ENCODE peak calls at places on chromosomes 12 and 14, in nine cellular contexts. S is activated CD4-positive, alpha-beta T cell treated with anti-CD3 and anti-CD28 coated beads, Interleukin-2, amount 50 U/mL, for 48 hours; C is ureter; G is A549; E is activated T-cell treated with anti-CD3 and anti-CD28 coated beads for 1 hour; D is Caco-2; Y is endothelial cell; U is fibroblast of mammary gland; R is activated T-helper 1 cell treated with Interleukin-2 at 50 U/mL for 16 hours. X is an unnamed sample.

GRCh38 chr14:38073641-38074040 is 134.1 kb upstream of the SSTR1 start:
- DNase-seq in S (no peak), C (no peak), G (no peak), E (no peak), D (no peak), Y (no peak), U (peak; percentile 31), R (no peak), X (no peak)

GRCh38 chr14:103123634-103124500 is 606 bp downstream of the TNFAIP2 start:
- DNase-seq in S (no peak), C (no peak), G (peak; percentile 70), E (no peak), D (no peak), Y (peak; percentile 62), U (peak; percentile 35), R (no peak), X (no peak)

GRCh38 chr12:121508533-121508932 is 72.3 kb downstream of the KDM2B start:
- DNase-seq in S (no peak), C (no peak), G (no peak), E (no peak), D (no peak), Y (no peak), U (no peak), R (no peak), X (no peak)

GRCh38 chr14:100470523-100470897 is 116.7 kb downstream of the BEGAIN start:
- DNase-seq in S (no peak), C (no peak), G (no peak), E (no peak), D (no peak), Y (no peak), U (no peak), R (no peak), X (no peak)

GRCh38 chr14:32932921-32933622 is 5.6 kb upstream of the NPAS3 start:
- DNase-seq in S (no peak), C (no peak), G (no peak), E (no peak), D (no peak), Y (peak; percentile 45), U (no peak), R (no peak), X (no peak)

GRCh38 chr12:30955214-30955613 is 28.7 kb downstream of the TSPAN11 start:
- DNase-seq in S (no peak), C (no peak), G (no peak), E (no peak), D (no peak), Y (no peak), U (no peak), R (no peak), X (no peak)

GRCh38 chr12:119177056-119177325 is 1.7 kb upstream of the HSPB8 start:
- DNase-seq in S (no peak), C (no peak), G (no peak), E (no peak), D (no peak), Y (no peak), U (no peak), R (no peak), X (no peak)

GRCh38 chr14:105012171-105012985 is 8.5 kb downstream of the CDCA4 start:
- DNase-seq in S (no peak), C (no peak), G (peak; percentile 66), E (no peak), D (no peak), Y (no peak), U (no peak), R (no peak), X (peak; percentile 21)

GRCh38 chr12:92566448-92567040 is 136.2 kb upstream of the PLEKHG7 start:
- DNase-seq in S (no peak), C (no peak), G (no peak), E (no peak), D (no peak), Y (no peak), U (no peak), R (no peak), X (no peak)

GRCh38 chr12:125311050-125311449 is 245.8 kb downstream of the AACS start:
- DNase-seq in S (no peak), C (no peak), G (no peak), E (no peak), D (no peak), Y (no peak), U (no peak), R (no peak), X (no peak)

GRCh38 chr14:102219316-102219715 is 79.6 kb downstream of the WDR20 start:
- DNase-seq in S (no peak), C (no peak), G (no peak), E (no peak), D (no peak), Y (no peak), U (no peak), R (no peak), X (no peak)

GRCh38 chr12:118874698-118875548 is 106.4 kb upstream of the SRRM4 start:
- DNase-seq in S (no peak), C (no peak), G (no peak), E (no peak), D (peak; percentile 41), Y (peak; percentile 5), U (no peak), R (no peak), X (no peak)

GRCh38 chr14:59305231-59305630 is 116.8 kb downstream of the DAAM1 start:
- DNase-seq in S (no peak), C (no peak), G (no peak), E (no peak), D (no peak), Y (no peak), U (peak; percentile 80), R (no peak), X (no peak)

GRCh38 chr12:101018540-101018939 is 191.5 kb downstream of the SLC5A8 start:
- DNase-seq in S (no peak), C (no peak), G (peak; percentile 46), E (no peak), D (peak; percentile 67), Y (no peak), U (peak; percentile 82), R (no peak), X (no peak)

GRCh38 chr12:2733493-2734252 is 61.1 kb upstream of the FKBP4 start:
- DNase-seq in S (no peak), C (no peak), G (peak; percentile 16), E (no peak), D (no peak), Y (no peak), U (no peak), R (no peak), X (no peak)

GRCh38 chr14:90675399-90675798 is 140.8 kb downstream of the TTC7B start:
- DNase-seq in S (no peak), C (no peak), G (no peak), E (no peak), D (no peak), Y (no peak), U (peak; percentile 68), R (no peak), X (no peak)

GRCh38 chr12:122167328-122167925 is 6.6 kb downstream of the IL31 start:
- DNase-seq in S (no peak), C (no peak), G (no peak), E (no peak), D (no peak), Y (no peak), U (no peak), R (no peak), X (no peak)

GRCh38 chr14:67241416-67242362 is at the start of gene PALS1:
- DNase-seq in S (no peak), C (no peak), G (peak; percentile 77), E (no peak), D (no peak), Y (peak; percentile 83), U (peak; percentile 87), R (no peak), X (peak; percentile 41)

GRCh38 chr12:108666326-108666995 is 32.8 kb upstream of the SELPLG start:
- DNase-seq in S (no peak), C (no peak), G (no peak), E (no peak), D (no peak), Y (no peak), U (peak; percentile 78), R (no peak), X (no peak)

GRCh38 chr12:20142956-20143355 is 225.4 kb upstream of the PDE3A start:
- DNase-seq in S (no peak), C (no peak), G (peak; percentile 10), E (no peak), D (no peak), Y (no peak), U (no peak), R (no peak), X (no peak)

X was measured in memory B cell.